ENCODE peak calls at places on chromosomes 16 and 17, in ten cellular contexts. One of them, this sample, is unnamed.
A peak's percentile ranks its signal among the peaks of the same experiment; 100 is the strongest.

GRCh38 chr17:69402052-69402451 is 12.4 kb upstream of the MAP2K6 start:
- DNase-seq in COLO829: no peak
- DNase-seq in stimulated activated CD8-positive, alpha-beta memory T cell treated with anti-CD3 and anti-CD28 coated beads, Interleukin-7, amount 100 ng/mL, for 24 hours: no peak
- DNase-seq in stromal cell of bone marrow: no peak
- DNase-seq in right lobe of liver: no peak
- DNase-seq in left ventricle myocardium inferior: no peak
- DNase-seq in Caco-2: no peak
- DNase-seq in ELF-1: no peak
- DNase-seq in NCI-H345: no peak
- DNase-seq in NCI-H524: no peak
- DNase-seq in this sample: no peak

GRCh38 chr16:88063201-88063773 is 112.1 kb downstream of the BANP start:
- DNase-seq in left ventricle myocardium inferior: peak; percentile 44
- DNase-seq in stromal cell of bone marrow: peak; percentile 73
- DNase-seq in NCI-H345: no peak
- DNase-seq in ELF-1: no peak
- DNase-seq in right lobe of liver: no peak
- DNase-seq in NCI-H524: peak; percentile 38
- DNase-seq in Caco-2: no peak
- DNase-seq in COLO829: no peak
- DNase-seq in stimulated activated CD8-positive, alpha-beta memory T cell treated with anti-CD3 and anti-CD28 coated beads, Interleukin-7, amount 100 ng/mL, for 24 hours: no peak
- DNase-seq in this sample: peak; percentile 54

GRCh38 chr17:75763269-75763607 is 1.8 kb downstream of the GALK1 start:
- DNase-seq in ELF-1: no peak
- DNase-seq in stromal cell of bone marrow: no peak
- DNase-seq in right lobe of liver: no peak
- DNase-seq in NCI-H345: no peak
- DNase-seq in stimulated activated CD8-positive, alpha-beta memory T cell treated with anti-CD3 and anti-CD28 coated beads, Interleukin-7, amount 100 ng/mL, for 24 hours: no peak
- DNase-seq in left ventricle myocardium inferior: no peak
- DNase-seq in NCI-H524: no peak
- DNase-seq in COLO829: no peak
- DNase-seq in Caco-2: no peak
- DNase-seq in this sample: no peak

GRCh38 chr17:44830359-44831269 is 527 bp upstream of the GJC1 start:
- DNase-seq in stimulated activated CD8-positive, alpha-beta memory T cell treated with anti-CD3 and anti-CD28 coated beads, Interleukin-7, amount 100 ng/mL, for 24 hours: no peak
- DNase-seq in COLO829: no peak
- DNase-seq in left ventricle myocardium inferior: no peak
- DNase-seq in NCI-H524: peak; percentile 18
- DNase-seq in ELF-1: peak; percentile 53
- DNase-seq in stromal cell of bone marrow: no peak
- DNase-seq in NCI-H345: peak; percentile 13
- DNase-seq in Caco-2: peak; percentile 61
- DNase-seq in right lobe of liver: no peak
- DNase-seq in this sample: peak; percentile 16

GRCh38 chr17:1109606-1110523 is 69.9 kb downstream of the ABR start:
- DNase-seq in right lobe of liver: no peak
- DNase-seq in COLO829: no peak
- DNase-seq in NCI-H345: no peak
- DNase-seq in Caco-2: peak; percentile 90
- DNase-seq in stimulated activated CD8-positive, alpha-beta memory T cell treated with anti-CD3 and anti-CD28 coated beads, Interleukin-7, amount 100 ng/mL, for 24 hours: no peak
- DNase-seq in NCI-H524: peak; percentile 16
- DNase-seq in ELF-1: peak; percentile 41
- DNase-seq in left ventricle myocardium inferior: no peak
- DNase-seq in stromal cell of bone marrow: no peak
- DNase-seq in this sample: peak; percentile 90

GRCh38 chr17:65243838-65244237 is 106.7 kb downstream of the RGS9 start:
- DNase-seq in Caco-2: no peak
- DNase-seq in stimulated activated CD8-positive, alpha-beta memory T cell treated with anti-CD3 and anti-CD28 coated beads, Interleukin-7, amount 100 ng/mL, for 24 hours: no peak
- DNase-seq in left ventricle myocardium inferior: no peak
- DNase-seq in ELF-1: no peak
- DNase-seq in COLO829: peak; percentile 44
- DNase-seq in right lobe of liver: no peak
- DNase-seq in NCI-H524: peak; percentile 82
- DNase-seq in NCI-H345: peak; percentile 82
- DNase-seq in stromal cell of bone marrow: peak; percentile 53
- DNase-seq in this sample: no peak

GRCh38 chr17:21039839-21040575 is 2.8 kb downstream of the USP22 start:
- DNase-seq in Caco-2: no peak
- DNase-seq in stromal cell of bone marrow: no peak
- DNase-seq in ELF-1: peak; percentile 37
- DNase-seq in right lobe of liver: no peak
- DNase-seq in COLO829: peak; percentile 71
- DNase-seq in NCI-H345: peak; percentile 34
- DNase-seq in NCI-H524: peak; percentile 78
- DNase-seq in stimulated activated CD8-positive, alpha-beta memory T cell treated with anti-CD3 and anti-CD28 coated beads, Interleukin-7, amount 100 ng/mL, for 24 hours: no peak
- DNase-seq in left ventricle myocardium inferior: no peak
- DNase-seq in this sample: peak; percentile 31

GRCh38 chr16:85600078-85600477 is 13.0 kb upstream of the GSE1 start:
- DNase-seq in NCI-H345: no peak
- DNase-seq in Caco-2: no peak
- DNase-seq in stromal cell of bone marrow: no peak
- DNase-seq in NCI-H524: no peak
- DNase-seq in stimulated activated CD8-positive, alpha-beta memory T cell treated with anti-CD3 and anti-CD28 coated beads, Interleukin-7, amount 100 ng/mL, for 24 hours: no peak
- DNase-seq in left ventricle myocardium inferior: no peak
- DNase-seq in right lobe of liver: no peak
- DNase-seq in COLO829: no peak
- DNase-seq in ELF-1: no peak
- DNase-seq in this sample: no peak

GRCh38 chr17:55704412-55704811 is 18.3 kb downstream of the TMEM100 start:
- DNase-seq in right lobe of liver: no peak
- DNase-seq in COLO829: no peak
- DNase-seq in Caco-2: no peak
- DNase-seq in stromal cell of bone marrow: no peak
- DNase-seq in NCI-H524: no peak
- DNase-seq in stimulated activated CD8-positive, alpha-beta memory T cell treated with anti-CD3 and anti-CD28 coated beads, Interleukin-7, amount 100 ng/mL, for 24 hours: no peak
- DNase-seq in NCI-H345: no peak
- DNase-seq in left ventricle myocardium inferior: no peak
- DNase-seq in ELF-1: no peak
- DNase-seq in this sample: no peak

GRCh38 chr17:27553019-27553511 is 77.9 kb upstream of the LGALS9 start:
- DNase-seq in stimulated activated CD8-positive, alpha-beta memory T cell treated with anti-CD3 and anti-CD28 coated beads, Interleukin-7, amount 100 ng/mL, for 24 hours: no peak
- DNase-seq in ELF-1: no peak
- DNase-seq in right lobe of liver: no peak
- DNase-seq in stromal cell of bone marrow: no peak
- DNase-seq in Caco-2: no peak
- DNase-seq in COLO829: no peak
- DNase-seq in left ventricle myocardium inferior: no peak
- DNase-seq in NCI-H524: peak; percentile 82
- DNase-seq in NCI-H345: no peak
- DNase-seq in this sample: no peak

GRCh38 chr17:67278363-67278762 is 33.4 kb upstream of the HELZ start:
- DNase-seq in left ventricle myocardium inferior: no peak
- DNase-seq in COLO829: no peak
- DNase-seq in NCI-H524: no peak
- DNase-seq in Caco-2: no peak
- DNase-seq in right lobe of liver: no peak
- DNase-seq in ELF-1: no peak
- DNase-seq in stimulated activated CD8-positive, alpha-beta memory T cell treated with anti-CD3 and anti-CD28 coated beads, Interleukin-7, amount 100 ng/mL, for 24 hours: no peak
- DNase-seq in stromal cell of bone marrow: no peak
- DNase-seq in NCI-H345: no peak
- DNase-seq in this sample: no peak

GRCh38 chr17:42531455-42532354 is 4.3 kb upstream of the NAGLU start:
- DNase-seq in stimulated activated CD8-positive, alpha-beta memory T cell treated with anti-CD3 and anti-CD28 coated beads, Interleukin-7, amount 100 ng/mL, for 24 hours: no peak
- DNase-seq in left ventricle myocardium inferior: peak; percentile 72
- DNase-seq in COLO829: no peak
- DNase-seq in NCI-H345: peak; percentile 64
- DNase-seq in NCI-H524: peak; percentile 58
- DNase-seq in right lobe of liver: peak; percentile 82
- DNase-seq in ELF-1: peak; percentile 90
- DNase-seq in stromal cell of bone marrow: no peak
- DNase-seq in Caco-2: peak; percentile 91
- DNase-seq in this sample: peak; percentile 83

GRCh38 chr17:49994085-49995054 is 654 bp downstream of the DLX3 start:
- DNase-seq in NCI-H345: peak; percentile 28
- DNase-seq in stimulated activated CD8-positive, alpha-beta memory T cell treated with anti-CD3 and anti-CD28 coated beads, Interleukin-7, amount 100 ng/mL, for 24 hours: no peak
- DNase-seq in Caco-2: no peak
- DNase-seq in NCI-H524: peak; percentile 75
- DNase-seq in right lobe of liver: no peak
- DNase-seq in stromal cell of bone marrow: no peak
- DNase-seq in left ventricle myocardium inferior: no peak
- DNase-seq in ELF-1: no peak
- DNase-seq in COLO829: no peak
- DNase-seq in this sample: no peak

GRCh38 chr17:52465407-52465806 is 306.9 kb upstream of the CA10 start:
- DNase-seq in left ventricle myocardium inferior: no peak
- DNase-seq in NCI-H345: no peak
- DNase-seq in Caco-2: no peak
- DNase-seq in NCI-H524: no peak
- DNase-seq in ELF-1: no peak
- DNase-seq in stimulated activated CD8-positive, alpha-beta memory T cell treated with anti-CD3 and anti-CD28 coated beads, Interleukin-7, amount 100 ng/mL, for 24 hours: no peak
- DNase-seq in COLO829: no peak
- DNase-seq in stromal cell of bone marrow: no peak
- DNase-seq in right lobe of liver: no peak
- DNase-seq in this sample: no peak

GRCh38 chr17:46968224-46968834 is 10.7 kb downstream of the RPRML start:
- DNase-seq in COLO829: no peak
- DNase-seq in stimulated activated CD8-positive, alpha-beta memory T cell treated with anti-CD3 and anti-CD28 coated beads, Interleukin-7, amount 100 ng/mL, for 24 hours: no peak
- DNase-seq in Caco-2: no peak
- DNase-seq in ELF-1: no peak
- DNase-seq in right lobe of liver: no peak
- DNase-seq in NCI-H524: no peak
- DNase-seq in NCI-H345: no peak
- DNase-seq in stromal cell of bone marrow: no peak
- DNase-seq in left ventricle myocardium inferior: no peak
- DNase-seq in this sample: no peak

GRCh38 chr16:554640-555413 is 5.4 kb upstream of the PRR35 start:
- DNase-seq in right lobe of liver: no peak
- DNase-seq in left ventricle myocardium inferior: no peak
- DNase-seq in stromal cell of bone marrow: peak; percentile 66
- DNase-seq in NCI-H524: no peak
- DNase-seq in NCI-H345: no peak
- DNase-seq in ELF-1: no peak
- DNase-seq in Caco-2: no peak
- DNase-seq in COLO829: no peak
- DNase-seq in stimulated activated CD8-positive, alpha-beta memory T cell treated with anti-CD3 and anti-CD28 coated beads, Interleukin-7, amount 100 ng/mL, for 24 hours: no peak
- DNase-seq in this sample: no peak

GRCh38 chr17:66397486-66397885 is 95.1 kb downstream of the PRKCA start:
- DNase-seq in stimulated activated CD8-positive, alpha-beta memory T cell treated with anti-CD3 and anti-CD28 coated beads, Interleukin-7, amount 100 ng/mL, for 24 hours: no peak
- DNase-seq in left ventricle myocardium inferior: no peak
- DNase-seq in ELF-1: no peak
- DNase-seq in Caco-2: no peak
- DNase-seq in stromal cell of bone marrow: peak; percentile 60
- DNase-seq in NCI-H524: no peak
- DNase-seq in right lobe of liver: no peak
- DNase-seq in COLO829: no peak
- DNase-seq in NCI-H345: no peak
- DNase-seq in this sample: no peak

GRCh38 chr16:72856797-72857196 is 191.1 kb downstream of the ZFHX3 start:
- DNase-seq in right lobe of liver: no peak
- DNase-seq in stromal cell of bone marrow: no peak
- DNase-seq in COLO829: peak; percentile 27
- DNase-seq in stimulated activated CD8-positive, alpha-beta memory T cell treated with anti-CD3 and anti-CD28 coated beads, Interleukin-7, amount 100 ng/mL, for 24 hours: no peak
- DNase-seq in ELF-1: peak; percentile 41
- DNase-seq in NCI-H524: peak; percentile 47
- DNase-seq in left ventricle myocardium inferior: no peak
- DNase-seq in Caco-2: no peak
- DNase-seq in NCI-H345: no peak
- DNase-seq in this sample: peak; percentile 23

GRCh38 chr17:6894206-6894528 is 62.6 kb upstream of the TEKT1 start:
- DNase-seq in COLO829: no peak
- DNase-seq in Caco-2: no peak
- DNase-seq in NCI-H345: no peak
- DNase-seq in stromal cell of bone marrow: no peak
- DNase-seq in stimulated activated CD8-positive, alpha-beta memory T cell treated with anti-CD3 and anti-CD28 coated beads, Interleukin-7, amount 100 ng/mL, for 24 hours: no peak
- DNase-seq in right lobe of liver: no peak
- DNase-seq in NCI-H524: no peak
- DNase-seq in left ventricle myocardium inferior: no peak
- DNase-seq in ELF-1: peak; percentile 75
- DNase-seq in this sample: no peak

GRCh38 chr16:3458278-3458851 is 14.9 kb downstream of the NAA60 start:
- DNase-seq in NCI-H345: no peak
- DNase-seq in ELF-1: peak; percentile 70
- DNase-seq in left ventricle myocardium inferior: no peak
- DNase-seq in NCI-H524: no peak
- DNase-seq in Caco-2: no peak
- DNase-seq in stimulated activated CD8-positive, alpha-beta memory T cell treated with anti-CD3 and anti-CD28 coated beads, Interleukin-7, amount 100 ng/mL, for 24 hours: no peak
- DNase-seq in COLO829: no peak
- DNase-seq in stromal cell of bone marrow: no peak
- DNase-seq in right lobe of liver: peak; percentile 68
- DNase-seq in this sample: peak; percentile 63

GRCh38 chr16:14240216-14240843 is 169.2 kb downstream of the MRTFB start:
- DNase-seq in NCI-H524: no peak
- DNase-seq in right lobe of liver: no peak
- DNase-seq in NCI-H345: no peak
- DNase-seq in left ventricle myocardium inferior: no peak
- DNase-seq in COLO829: no peak
- DNase-seq in stimulated activated CD8-positive, alpha-beta memory T cell treated with anti-CD3 and anti-CD28 coated beads, Interleukin-7, amount 100 ng/mL, for 24 hours: no peak
- DNase-seq in Caco-2: peak; percentile 40
- DNase-seq in stromal cell of bone marrow: no peak
- DNase-seq in ELF-1: peak; percentile 6
- DNase-seq in this sample: no peak

GRCh38 chr16:87185983-87186382 is 131.2 kb downstream of the C16orf95 start:
- DNase-seq in stromal cell of bone marrow: no peak
- DNase-seq in NCI-H345: no peak
- DNase-seq in right lobe of liver: no peak
- DNase-seq in stimulated activated CD8-positive, alpha-beta memory T cell treated with anti-CD3 and anti-CD28 coated beads, Interleukin-7, amount 100 ng/mL, for 24 hours: no peak
- DNase-seq in ELF-1: no peak
- DNase-seq in Caco-2: no peak
- DNase-seq in NCI-H524: no peak
- DNase-seq in COLO829: no peak
- DNase-seq in left ventricle myocardium inferior: no peak
- DNase-seq in this sample: no peak

GRCh38 chr16:88920618-88921602 is 54.5 kb upstream of the PABPN1L start:
- DNase-seq in stromal cell of bone marrow: peak; percentile 10
- DNase-seq in stimulated activated CD8-positive, alpha-beta memory T cell treated with anti-CD3 and anti-CD28 coated beads, Interleukin-7, amount 100 ng/mL, for 24 hours: no peak
- DNase-seq in NCI-H345: no peak
- DNase-seq in NCI-H524: peak; percentile 47
- DNase-seq in right lobe of liver: no peak
- DNase-seq in left ventricle myocardium inferior: peak; percentile 85
- DNase-seq in ELF-1: peak; percentile 60
- DNase-seq in COLO829: no peak
- DNase-seq in Caco-2: no peak
- DNase-seq in this sample: peak; percentile 78

GRCh38 chr16:2811703-2812471 is 5.2 kb upstream of the PRSS21 start:
- DNase-seq in NCI-H345: no peak
- DNase-seq in Caco-2: no peak
- DNase-seq in right lobe of liver: peak; percentile 23
- DNase-seq in left ventricle myocardium inferior: no peak
- DNase-seq in ELF-1: no peak
- DNase-seq in stimulated activated CD8-positive, alpha-beta memory T cell treated with anti-CD3 and anti-CD28 coated beads, Interleukin-7, amount 100 ng/mL, for 24 hours: no peak
- DNase-seq in stromal cell of bone marrow: no peak
- DNase-seq in NCI-H524: no peak
- DNase-seq in COLO829: no peak
- DNase-seq in this sample: peak; percentile 16

GRCh38 chr16:64453643-64454042 is 668.2 kb downstream of the CDH11 start:
- DNase-seq in ELF-1: no peak
- DNase-seq in right lobe of liver: no peak
- DNase-seq in COLO829: no peak
- DNase-seq in NCI-H345: no peak
- DNase-seq in Caco-2: no peak
- DNase-seq in stimulated activated CD8-positive, alpha-beta memory T cell treated with anti-CD3 and anti-CD28 coated beads, Interleukin-7, amount 100 ng/mL, for 24 hours: no peak
- DNase-seq in stromal cell of bone marrow: no peak
- DNase-seq in NCI-H524: no peak
- DNase-seq in left ventricle myocardium inferior: no peak
- DNase-seq in this sample: no peak

GRCh38 chr17:50272711-50273653 is 1.3 kb upstream of the TMEM92 start:
- DNase-seq in ELF-1: peak; percentile 81
- DNase-seq in right lobe of liver: peak; percentile 73
- DNase-seq in stromal cell of bone marrow: peak; percentile 44
- DNase-seq in COLO829: no peak
- DNase-seq in NCI-H524: peak; percentile 51
- DNase-seq in stimulated activated CD8-positive, alpha-beta memory T cell treated with anti-CD3 and anti-CD28 coated beads, Interleukin-7, amount 100 ng/mL, for 24 hours: peak; percentile 27
- DNase-seq in left ventricle myocardium inferior: peak; percentile 58
- DNase-seq in NCI-H345: peak; percentile 50
- DNase-seq in Caco-2: peak; percentile 73
- DNase-seq in this sample: peak; percentile 78

GRCh38 chr17:4576729-4577322 is 7.5 kb upstream of the SMTNL2 start:
- DNase-seq in ELF-1: peak; percentile 89
- DNase-seq in Caco-2: no peak
- DNase-seq in left ventricle myocardium inferior: no peak
- DNase-seq in right lobe of liver: peak; percentile 46
- DNase-seq in stromal cell of bone marrow: no peak
- DNase-seq in NCI-H524: no peak
- DNase-seq in NCI-H345: no peak
- DNase-seq in stimulated activated CD8-positive, alpha-beta memory T cell treated with anti-CD3 and anti-CD28 coated beads, Interleukin-7, amount 100 ng/mL, for 24 hours: no peak
- DNase-seq in COLO829: no peak
- DNase-seq in this sample: peak; percentile 40

GRCh38 chr16:89422905-89423630 is 67.3 kb downstream of the ANKRD11 start:
- DNase-seq in stromal cell of bone marrow: peak; percentile 59
- DNase-seq in Caco-2: no peak
- DNase-seq in right lobe of liver: no peak
- DNase-seq in left ventricle myocardium inferior: no peak
- DNase-seq in NCI-H345: no peak
- DNase-seq in NCI-H524: no peak
- DNase-seq in stimulated activated CD8-positive, alpha-beta memory T cell treated with anti-CD3 and anti-CD28 coated beads, Interleukin-7, amount 100 ng/mL, for 24 hours: peak; percentile 43
- DNase-seq in ELF-1: peak; percentile 33
- DNase-seq in COLO829: no peak
- DNase-seq in this sample: no peak